ENCODE peak calls at places on chromosomes 1 and 21, in eight cellular contexts. Y is GM23338, C is endothelial cell of umbilical vein, U is HL-60, P is stomach, X is breast epithelium, D is K562, H is suprapubic skin. V is an unnamed sample.

GRCh38 chr1:52683367-52683940 is 14.7 kb downstream of the COA7 start:
- DNase-seq in Y (no peak), C (no peak), U (no peak), P (no peak), X (no peak), D (no peak), H (no peak), V (no peak)

GRCh38 chr1:159009704-159010361 is at the start of gene IFI16:
- DNase-seq in Y (no peak), C (peak; percentile 96), U (peak; percentile 61), P (no peak), X (peak; percentile 51), D (no peak), H (no peak), V (no peak)

GRCh38 chr1:3795453-3796214 is 664 bp downstream of the LRRC47 start:
- DNase-seq in Y (no peak), C (no peak), U (no peak), P (no peak), X (no peak), D (peak; percentile 60), H (no peak), V (no peak)

GRCh38 chr1:218476385-218476784 is 131.2 kb downstream of the TGFB2 start:
- DNase-seq in Y (no peak), C (peak; percentile 65), U (no peak), P (no peak), X (no peak), D (no peak), H (no peak), V (no peak)

GRCh38 chr1:12065872-12066271 is 2.8 kb downstream of the TNFRSF8 start:
- DNase-seq in Y (no peak), C (no peak), U (no peak), P (no peak), X (no peak), D (no peak), H (no peak), V (no peak)

GRCh38 chr1:221097479-221098281 is 218.4 kb downstream of the HLX start:
- DNase-seq in Y (no peak), C (no peak), U (peak; percentile 85), P (no peak), X (no peak), D (no peak), H (no peak), V (no peak)

GRCh38 chr1:53060580-53060979 is 1.4 kb upstream of the PODN start:
- DNase-seq in Y (no peak), C (no peak), U (no peak), P (no peak), X (no peak), D (no peak), H (no peak), V (no peak)

GRCh38 chr1:194104247-194104844 is 917.9 kb upstream of the B3GALT2 start:
- DNase-seq in Y (no peak), C (no peak), U (no peak), P (no peak), X (no peak), D (no peak), H (no peak), V (no peak)

GRCh38 chr1:19066248-19066873 is 109.9 kb upstream of the IFFO2 start:
- DNase-seq in Y (no peak), C (no peak), U (no peak), P (no peak), X (no peak), D (no peak), H (no peak), V (no peak)

DNA sequence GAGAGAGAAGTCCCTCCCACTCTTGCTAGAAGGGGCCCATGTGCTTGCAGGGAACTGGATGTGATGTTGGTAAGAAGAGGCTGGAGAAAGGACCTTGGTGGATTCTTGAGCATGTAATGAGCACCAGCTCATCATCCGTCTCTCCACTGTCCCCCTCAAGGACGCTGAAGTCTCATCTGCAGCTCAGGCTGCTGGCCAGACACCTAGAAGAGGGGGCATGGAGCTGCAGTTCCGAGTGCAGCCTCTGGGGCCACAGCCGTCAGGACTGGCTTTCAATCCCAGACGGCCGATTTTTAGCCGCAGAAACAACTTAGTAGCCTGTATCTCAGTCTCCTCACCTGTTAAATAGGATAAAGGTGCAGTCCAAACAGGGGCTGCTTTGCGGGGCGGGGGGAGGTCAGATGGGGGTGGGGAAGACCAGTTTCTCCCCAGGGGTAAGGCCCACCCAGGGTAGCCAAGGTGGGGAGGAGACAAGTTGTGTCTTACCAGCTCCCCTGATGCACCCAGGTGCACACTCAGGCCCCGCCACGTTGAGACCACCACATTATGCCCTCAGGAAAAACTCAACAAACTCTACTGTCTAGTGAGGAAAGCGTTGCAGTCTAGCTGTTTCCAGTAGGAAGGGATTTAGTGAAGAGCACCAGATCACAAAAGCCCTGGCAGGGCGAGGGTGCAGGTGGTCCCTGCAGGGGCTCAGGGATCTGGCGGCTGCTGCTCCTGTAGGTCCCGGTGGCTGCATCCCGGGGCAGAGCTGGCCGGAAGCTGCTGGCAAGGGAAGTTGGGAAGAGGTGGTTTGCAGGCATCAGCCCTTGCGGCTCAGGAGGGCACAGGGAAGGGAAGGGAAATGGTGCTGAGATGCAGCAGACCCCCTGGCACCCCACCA is 29.5 kb downstream of the LDLRAP1 start:
- DNase-seq in Y (peak; percentile 88), C (peak; percentile 48), U (no peak), P (peak; percentile 62), X (no peak), D (peak; percentile 83), H (no peak), V (no peak)
- TF ChIP-seq POLR2AphosphoS5 in Y (no peak), C (no peak), U (no peak), P (no peak), X (no peak), D (no peak), H (no peak), V (no peak)

GRCh38 chr21:44005593-44005992 is 6.5 kb upstream of the TRAPPC10 start:
- DNase-seq in Y (no peak), C (no peak), U (no peak), P (no peak), X (no peak), D (no peak), H (no peak), V (no peak)

GRCh38 chr21:44006656-44007055 is 5.5 kb upstream of the TRAPPC10 start:
- DNase-seq in Y (no peak), C (no peak), U (no peak), P (no peak), X (no peak), D (no peak), H (no peak), V (no peak)

GRCh38 chr21:44005071-44005470 is 7.0 kb upstream of the TRAPPC10 start:
- DNase-seq in Y (no peak), C (no peak), U (no peak), P (no peak), X (no peak), D (no peak), H (no peak), V (no peak)

GRCh38 chr21:44003307-44003966 is 8.7 kb upstream of the TRAPPC10 start:
- DNase-seq in Y (no peak), C (no peak), U (no peak), P (no peak), X (no peak), D (no peak), H (no peak), V (no peak)

DNA sequence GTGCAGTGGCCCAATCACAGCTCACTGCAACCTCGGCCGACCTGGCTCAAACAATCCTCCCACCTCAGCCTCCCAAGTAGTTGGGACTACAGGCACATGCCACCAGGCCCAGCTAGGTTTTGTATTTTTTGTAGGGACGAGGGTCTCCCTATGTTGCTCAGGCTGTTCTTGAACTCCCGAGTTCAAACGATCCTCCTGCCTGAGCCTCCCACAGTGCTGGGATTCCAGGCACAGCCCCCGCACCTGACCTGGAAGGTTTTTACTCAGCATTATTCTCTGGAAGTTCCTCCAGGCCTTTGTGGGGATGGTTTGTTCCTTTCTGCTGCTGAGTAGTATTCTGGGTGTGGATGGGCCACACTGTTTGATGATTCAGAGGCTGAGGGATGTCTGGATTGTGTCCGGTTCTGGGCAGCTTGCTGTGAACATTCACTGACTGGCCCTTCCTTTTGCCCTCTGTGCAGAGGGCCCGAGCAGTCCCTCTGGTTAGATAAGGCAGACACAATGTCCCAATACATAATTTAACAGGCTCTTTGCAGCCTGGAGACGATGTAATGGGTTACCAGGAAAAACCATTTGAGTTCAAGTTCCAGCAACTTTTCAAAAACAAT is 6.0 kb upstream of the TRAPPC10 start:
- DNase-seq in Y (no peak), C (peak; percentile 56), U (no peak), P (no peak), X (no peak), D (no peak), H (no peak), V (no peak)
- TF ChIP-seq POLR2AphosphoS5 in Y (no peak), C (peak; percentile 26), U (no peak), P (no peak), X (no peak), D (no peak), H (no peak), V (no peak)

GRCh38 chr1:150268706-150269403 is at the start of gene APH1A:
- DNase-seq in Y (peak; percentile 99), C (peak; percentile 95), U (peak; percentile 95), P (peak; percentile 96), X (peak; percentile 96), D (peak; percentile 97), H (peak; percentile 99), V (peak; percentile 91)
- TF ChIP-seq POLR2AphosphoS5 in Y (peak; percentile 74), C (peak; percentile 61), U (peak; percentile 26), P (peak; percentile 79), X (peak; percentile 84), D (peak; percentile 50), H (peak; percentile 95), V (peak; percentile 64)

GRCh38 chr1:85279463-85280080 is 3.1 kb upstream of the BCL10 start:
- DNase-seq in Y (peak; percentile 28), C (no peak), U (no peak), P (no peak), X (no peak), D (no peak), H (no peak), V (no peak)

GRCh38 chr1:85278853-85279314 is 2.5 kb upstream of the BCL10 start:
- DNase-seq in Y (no peak), C (peak; percentile 93), U (no peak), P (peak; percentile 53), X (no peak), D (peak; percentile 20), H (no peak), V (peak; percentile 87)

GRCh38 chr1:85276290-85277026 is at the start of gene BCL10:
- DNase-seq in Y (peak; percentile 99), C (peak; percentile 99), U (peak; percentile 86), P (peak; percentile 99), X (peak; percentile 98), D (peak; percentile 96), H (peak; percentile 99), V (peak; percentile 96)

GRCh38 chr1:85277027-85277625 is 694 bp upstream of the BCL10 start:
- DNase-seq in Y (no peak), C (no peak), U (no peak), P (no peak), X (no peak), D (no peak), H (no peak), V (no peak)

DNA sequence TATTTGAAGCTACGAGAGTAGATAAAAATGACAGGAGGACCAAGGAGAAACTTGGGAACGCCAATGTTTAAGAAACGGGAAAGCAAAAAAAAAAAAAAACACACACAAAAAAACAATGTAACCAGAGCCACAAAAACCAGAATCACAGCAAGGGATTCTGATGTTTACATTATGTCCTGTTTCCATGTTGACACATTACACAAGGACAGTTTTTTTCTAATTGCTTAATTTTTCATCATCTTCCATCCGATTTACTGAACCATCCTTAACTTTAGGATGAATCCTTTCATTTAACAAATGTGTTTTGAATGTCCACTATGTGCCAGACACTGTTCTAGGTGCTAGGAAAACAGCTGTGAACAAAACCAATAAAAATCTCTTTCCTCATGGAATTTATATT is 1.4 kb upstream of the BCL10 start:
- DNase-seq in Y (no peak), C (no peak), U (no peak), P (no peak), X (no peak), D (no peak), H (no peak), V (no peak)
- TF ChIP-seq POLR2AphosphoS5 in Y (no peak), C (no peak), U (no peak), P (no peak), X (no peak), D (no peak), H (no peak), V (no peak)

V was measured in HCT116.